ENCODE peak calls at places on chromosome 10, in five cellular contexts. One of them, this sample, is unnamed. For H3K4me1, the result is how much of the 10 kb centered on the place peaks cover.

GRCh38 chr10:87636313-87636915 is 23.3 kb upstream of the PAPSS2 start:
- DNase-seq in CD8-positive, alpha-beta T cell: no peak
- DNase-seq in GM23338: no peak
- DNase-seq in right lobe of liver: peak
- DNase-seq in pancreas: no peak
- DNase-seq in this sample: no peak

GRCh38 chr10:104387130-104387888 is 33.7 kb downstream of the CFAP58 start:
- DNase-seq in CD8-positive, alpha-beta T cell: no peak
- DNase-seq in GM23338: no peak
- DNase-seq in right lobe of liver: no peak
- DNase-seq in pancreas: no peak
- DNase-seq in this sample: no peak

GRCh38 chr10:75202321-75203096 is 8.1 kb upstream of the VDAC2 start:
- DNase-seq in CD8-positive, alpha-beta T cell: no peak
- DNase-seq in GM23338: no peak
- DNase-seq in right lobe of liver: peak
- DNase-seq in pancreas: no peak
- DNase-seq in this sample: peak

GRCh38 chr10:90857635-90858488 is at the start of gene HTR7:
- DNase-seq in CD8-positive, alpha-beta T cell: peak
- DNase-seq in GM23338: peak
- DNase-seq in right lobe of liver: peak
- DNase-seq in pancreas: peak
- DNase-seq in this sample: peak

GRCh38 chr10:124225029-124225467 is 131.7 kb upstream of the CHST15 start:
- DNase-seq in CD8-positive, alpha-beta T cell: no peak
- DNase-seq in GM23338: no peak
- DNase-seq in right lobe of liver: no peak
- DNase-seq in pancreas: no peak
- DNase-seq in this sample: peak

GRCh38 chr10:30865141-30865926 is 166.3 kb downstream of the ZNF438 start:
- DNase-seq in CD8-positive, alpha-beta T cell: no peak
- DNase-seq in GM23338: no peak
- DNase-seq in right lobe of liver: no peak
- DNase-seq in pancreas: no peak
- DNase-seq in this sample: no peak

GRCh38 chr10:88995156-88995876 is 4.7 kb downstream of the FAS start:
- DNase-seq in CD8-positive, alpha-beta T cell: no peak
- DNase-seq in GM23338: no peak
- DNase-seq in right lobe of liver: no peak
- DNase-seq in pancreas: no peak
- DNase-seq in this sample: no peak

GRCh38 chr10:86961481-86962091 is 3.2 kb downstream of the SNCG start:
- DNase-seq in CD8-positive, alpha-beta T cell: no peak
- DNase-seq in GM23338: no peak
- DNase-seq in right lobe of liver: peak
- DNase-seq in pancreas: no peak
- DNase-seq in this sample: peak

GRCh38 chr10:123687758-123688157 is 21.6 kb downstream of the GPR26 start:
- DNase-seq in CD8-positive, alpha-beta T cell: no peak
- DNase-seq in GM23338: peak
- DNase-seq in right lobe of liver: no peak
- DNase-seq in pancreas: no peak
- DNase-seq in this sample: no peak

GRCh38 chr10:118953999-118954398 is 75.5 kb upstream of the NANOS1 start:
- DNase-seq in CD8-positive, alpha-beta T cell: no peak
- DNase-seq in GM23338: no peak
- DNase-seq in right lobe of liver: no peak
- DNase-seq in pancreas: no peak
- DNase-seq in this sample: peak

GRCh38 chr10:26326874-26327273 is 110.3 kb downstream of the GAD2 start:
- DNase-seq in CD8-positive, alpha-beta T cell: no peak
- DNase-seq in GM23338: no peak
- DNase-seq in right lobe of liver: no peak
- DNase-seq in pancreas: no peak
- DNase-seq in this sample: no peak

GRCh38 chr10:7354330-7355047 is 56.3 kb downstream of the SFMBT2 start:
- DNase-seq in CD8-positive, alpha-beta T cell: no peak
- DNase-seq in GM23338: no peak
- DNase-seq in right lobe of liver: no peak
- DNase-seq in pancreas: no peak
- DNase-seq in this sample: no peak

GRCh38 chr10:25082276-25083204 is 66.1 kb downstream of the THNSL1 start:
- DNase-seq in CD8-positive, alpha-beta T cell: no peak
- DNase-seq in GM23338: peak
- DNase-seq in right lobe of liver: no peak
- DNase-seq in pancreas: no peak
- DNase-seq in this sample: no peak

GRCh38 chr10:651700-652099 is 37.8 kb downstream of the DIP2C start:
- DNase-seq in CD8-positive, alpha-beta T cell: no peak
- DNase-seq in GM23338: no peak
- DNase-seq in right lobe of liver: no peak
- DNase-seq in pancreas: no peak
- DNase-seq in this sample: no peak

GRCh38 chr10:111109506-111110242 is 32.8 kb downstream of the ADRA2A start:
- DNase-seq in CD8-positive, alpha-beta T cell: no peak
- DNase-seq in GM23338: no peak
- DNase-seq in right lobe of liver: no peak
- DNase-seq in pancreas: no peak
- DNase-seq in this sample: peak

GRCh38 chr10:6877351-6878066 is 297.4 kb upstream of the PRKCQ start:
- DNase-seq in CD8-positive, alpha-beta T cell: no peak
- DNase-seq in GM23338: no peak
- DNase-seq in right lobe of liver: no peak
- DNase-seq in pancreas: no peak
- DNase-seq in this sample: no peak

GRCh38 chr10:31949266-31949665 is 20.6 kb upstream of the ARHGAP12 start:
- DNase-seq in CD8-positive, alpha-beta T cell: no peak
- DNase-seq in GM23338: no peak
- DNase-seq in right lobe of liver: no peak
- DNase-seq in pancreas: no peak
- DNase-seq in this sample: no peak

GRCh38 chr10:1327759-1328158 is 271.6 kb downstream of the WDR37 start:
- DNase-seq in CD8-positive, alpha-beta T cell: no peak
- DNase-seq in GM23338: no peak
- DNase-seq in right lobe of liver: no peak
- DNase-seq in pancreas: no peak
- DNase-seq in this sample: no peak

GRCh38 chr10:17206210-17206709 is 4.8 kb upstream of the TRDMT1 start:
- DNase-seq in CD8-positive, alpha-beta T cell: no peak
- DNase-seq in GM23338: no peak
- DNase-seq in right lobe of liver: no peak
- DNase-seq in pancreas: no peak
- DNase-seq in this sample: no peak

GRCh38 chr10:73773152-73773879 is 8.5 kb upstream of the CHCHD1 start:
- DNase-seq in CD8-positive, alpha-beta T cell: peak
- DNase-seq in GM23338: no peak
- DNase-seq in right lobe of liver: no peak
- DNase-seq in pancreas: no peak
- DNase-seq in this sample: no peak

GRCh38 chr10:97197030-97197500 is 11.3 kb upstream of the SLIT1 start:
- DNase-seq in CD8-positive, alpha-beta T cell: no peak
- DNase-seq in GM23338: no peak
- DNase-seq in right lobe of liver: no peak
- DNase-seq in pancreas: no peak
- DNase-seq in this sample: no peak

GRCh38 chr10:130136214-130137076 is at the start of gene GLRX3:
- DNase-seq in CD8-positive, alpha-beta T cell: peak
- DNase-seq in GM23338: peak
- DNase-seq in right lobe of liver: peak
- DNase-seq in pancreas: peak
- DNase-seq in this sample: peak

GRCh38 chr10:127117125-127117524 is 79.3 kb downstream of the INSYN2A start:
- DNase-seq in CD8-positive, alpha-beta T cell: no peak
- DNase-seq in GM23338: peak
- DNase-seq in right lobe of liver: no peak
- DNase-seq in pancreas: peak
- DNase-seq in this sample: peak

GRCh38 chr10:116120688-116121087 is 152.3 kb downstream of the GFRA1 start:
- DNase-seq in CD8-positive, alpha-beta T cell: no peak
- DNase-seq in GM23338: peak
- DNase-seq in right lobe of liver: no peak
- DNase-seq in pancreas: no peak
- DNase-seq in this sample: no peak

GRCh38 chr10:125146791-125147604 is 13.4 kb downstream of the CTBP2 start:
- DNase-seq in CD8-positive, alpha-beta T cell: no peak
- DNase-seq in GM23338: no peak
- DNase-seq in right lobe of liver: no peak
- DNase-seq in pancreas: no peak
- DNase-seq in this sample: peak

GRCh38 chr10:119313645-119314044 is 106.3 kb downstream of the GRK5 start:
- DNase-seq in CD8-positive, alpha-beta T cell: peak
- DNase-seq in GM23338: no peak
- DNase-seq in right lobe of liver: no peak
- DNase-seq in pancreas: no peak
- DNase-seq in this sample: no peak

GRCh38 chr10:100008708-100009282 is 952 bp downstream of the DNMBP start:
- DNase-seq in CD8-positive, alpha-beta T cell: no peak
- DNase-seq in GM23338: no peak
- DNase-seq in right lobe of liver: no peak
- DNase-seq in pancreas: no peak
- DNase-seq in this sample: no peak
- H3K27ac ChIP-seq in CD8-positive, alpha-beta T cell: peak
- H3K27ac ChIP-seq in GM23338: no peak
- H3K27ac ChIP-seq in right lobe of liver: peak
- H3K27ac ChIP-seq in pancreas: peak
- H3K27ac ChIP-seq in this sample: peak

GRCh38 chr10:36636285-36636839 is 489.0 kb upstream of the ANKRD30A start:
- DNase-seq in CD8-positive, alpha-beta T cell: no peak
- DNase-seq in GM23338: no peak
- DNase-seq in right lobe of liver: no peak
- DNase-seq in pancreas: no peak
- DNase-seq in this sample: no peak

GRCh38 chr10:36638461-36638860 is 486.9 kb upstream of the ANKRD30A start:
- DNase-seq in CD8-positive, alpha-beta T cell: no peak
- DNase-seq in GM23338: no peak
- DNase-seq in right lobe of liver: no peak
- DNase-seq in pancreas: no peak
- DNase-seq in this sample: no peak

GRCh38 chr10:36634916-36635315 is 490.5 kb upstream of the ANKRD30A start:
- DNase-seq in CD8-positive, alpha-beta T cell: no peak
- DNase-seq in GM23338: no peak
- DNase-seq in right lobe of liver: no peak
- DNase-seq in pancreas: no peak
- DNase-seq in this sample: no peak

GRCh38 chr10:36640626-36641025 is 484.8 kb upstream of the ANKRD30A start:
- DNase-seq in CD8-positive, alpha-beta T cell: no peak
- DNase-seq in GM23338: no peak
- DNase-seq in right lobe of liver: no peak
- DNase-seq in pancreas: no peak
- DNase-seq in this sample: no peak

GRCh38 chr10:36636879-36637278 is 488.5 kb upstream of the ANKRD30A start:
- DNase-seq in CD8-positive, alpha-beta T cell: no peak
- DNase-seq in GM23338: no peak
- DNase-seq in right lobe of liver: no peak
- DNase-seq in pancreas: no peak
- DNase-seq in this sample: no peak
- TF ChIP-seq CTCF in CD8-positive, alpha-beta T cell: no peak
- TF ChIP-seq CTCF in GM23338: no peak
- TF ChIP-seq CTCF in right lobe of liver: no peak
- TF ChIP-seq CTCF in pancreas: no peak
- TF ChIP-seq CTCF in this sample: no peak

GRCh38 chr10:79241629-79241989 is 105.7 kb upstream of the PPIF start:
- DNase-seq in CD8-positive, alpha-beta T cell: no peak
- DNase-seq in GM23338: no peak
- DNase-seq in right lobe of liver: no peak
- DNase-seq in pancreas: no peak
- DNase-seq in this sample: no peak
- H3K4me1 ChIP-seq in CD8-positive, alpha-beta T cell: under half
- H3K4me1 ChIP-seq in GM23338: under half
- H3K4me1 ChIP-seq in right lobe of liver: under half
- H3K4me1 ChIP-seq in pancreas: under half
- H3K4me1 ChIP-seq in this sample: half or more

GRCh38 chr10:102652170-102652926 is 8.1 kb downstream of the TRIM8 start:
- DNase-seq in CD8-positive, alpha-beta T cell: no peak
- DNase-seq in GM23338: no peak
- DNase-seq in right lobe of liver: no peak
- DNase-seq in pancreas: no peak
- DNase-seq in this sample: no peak

GRCh38 chr10:102654969-102655368 is 10.7 kb downstream of the TRIM8 start:
- DNase-seq in CD8-positive, alpha-beta T cell: no peak
- DNase-seq in GM23338: no peak
- DNase-seq in right lobe of liver: no peak
- DNase-seq in pancreas: no peak
- DNase-seq in this sample: no peak

GRCh38 chr10:102656791-102657371 is 12.6 kb downstream of the TRIM8 start:
- DNase-seq in CD8-positive, alpha-beta T cell: no peak
- DNase-seq in GM23338: no peak
- DNase-seq in right lobe of liver: no peak
- DNase-seq in pancreas: peak
- DNase-seq in this sample: peak

GRCh38 chr10:102656026-102656425 is 11.7 kb downstream of the TRIM8 start:
- DNase-seq in CD8-positive, alpha-beta T cell: no peak
- DNase-seq in GM23338: no peak
- DNase-seq in right lobe of liver: no peak
- DNase-seq in pancreas: no peak
- DNase-seq in this sample: no peak

GRCh38 chr10:102654566-102654965 is 10.3 kb downstream of the TRIM8 start:
- DNase-seq in CD8-positive, alpha-beta T cell: no peak
- DNase-seq in GM23338: no peak
- DNase-seq in right lobe of liver: no peak
- DNase-seq in pancreas: peak
- DNase-seq in this sample: no peak
- H3K27ac ChIP-seq in CD8-positive, alpha-beta T cell: no peak
- H3K27ac ChIP-seq in GM23338: no peak
- H3K27ac ChIP-seq in right lobe of liver: no peak
- H3K27ac ChIP-seq in pancreas: peak
- H3K27ac ChIP-seq in this sample: peak

GRCh38 chr10:132396495-132397035 is 435 bp upstream of the PWWP2B start:
- DNase-seq in CD8-positive, alpha-beta T cell: peak
- DNase-seq in GM23338: peak
- DNase-seq in right lobe of liver: no peak
- DNase-seq in pancreas: peak
- DNase-seq in this sample: peak
- TF ChIP-seq CTCF in CD8-positive, alpha-beta T cell: peak
- TF ChIP-seq CTCF in GM23338: peak
- TF ChIP-seq CTCF in right lobe of liver: no peak
- TF ChIP-seq CTCF in pancreas: no peak
- TF ChIP-seq CTCF in this sample: peak

GRCh38 chr10:43396928-43397624 is 11.9 kb downstream of the HNRNPF start:
- DNase-seq in CD8-positive, alpha-beta T cell: peak
- DNase-seq in GM23338: peak
- DNase-seq in right lobe of liver: peak
- DNase-seq in pancreas: peak
- DNase-seq in this sample: peak
- H3K4me1 ChIP-seq in CD8-positive, alpha-beta T cell: half or more
- H3K4me1 ChIP-seq in GM23338: under half
- H3K4me1 ChIP-seq in right lobe of liver: half or more
- H3K4me1 ChIP-seq in pancreas: under half
- H3K4me1 ChIP-seq in this sample: half or more

GRCh38 chr10:4546500-4546899 is 279.5 kb upstream of the AKR1E2 start:
- DNase-seq in CD8-positive, alpha-beta T cell: no peak
- DNase-seq in GM23338: no peak
- DNase-seq in right lobe of liver: no peak
- DNase-seq in pancreas: no peak
- DNase-seq in this sample: no peak
- H3K27ac ChIP-seq in CD8-positive, alpha-beta T cell: no peak
- H3K27ac ChIP-seq in GM23338: no peak
- H3K27ac ChIP-seq in right lobe of liver: no peak
- H3K27ac ChIP-seq in pancreas: no peak
- H3K27ac ChIP-seq in this sample: no peak

GRCh38 chr10:53209941-53210611 is 437.5 kb upstream of the MBL2 start:
- DNase-seq in CD8-positive, alpha-beta T cell: no peak
- DNase-seq in GM23338: peak
- DNase-seq in right lobe of liver: no peak
- DNase-seq in pancreas: no peak
- DNase-seq in this sample: no peak
- TF ChIP-seq CTCF in CD8-positive, alpha-beta T cell: no peak
- TF ChIP-seq CTCF in GM23338: no peak
- TF ChIP-seq CTCF in right lobe of liver: peak
- TF ChIP-seq CTCF in pancreas: no peak
- TF ChIP-seq CTCF in this sample: peak